ENCODE peak calls at places on chromosome 5, in eight cellular contexts. S, C, J, N, F, A, B and E are unnamed samples.

GRCh38 chr5:14449052-14449661 is 132.4 kb upstream of the OTULINL start:
- DNase-seq in S (peak; percentile 48), C (peak; percentile 55), J (no peak), N (peak; percentile 49), F (no peak), A (peak; percentile 7), B (no peak), E (no peak)

GRCh38 chr5:156473271-156473935 is 146.4 kb downstream of the SGCD start:
- DNase-seq in S (no peak), C (no peak), J (no peak), N (no peak), F (no peak), A (peak; percentile 15), B (no peak), E (no peak)

GRCh38 chr5:159240301-159240870 is 22.7 kb upstream of the UBLCP1 start:
- DNase-seq in S (no peak), C (no peak), J (no peak), N (no peak), F (no peak), A (no peak), B (no peak), E (no peak)

GRCh38 chr5:159515197-159515596 is 184.9 kb upstream of the IL12B start:
- DNase-seq in S (no peak), C (no peak), J (no peak), N (no peak), F (no peak), A (no peak), B (no peak), E (no peak)

GRCh38 chr5:14342306-14342705 is 199.2 kb downstream of the TRIO start:
- DNase-seq in S (no peak), C (no peak), J (no peak), N (peak; percentile 44), F (no peak), A (no peak), B (no peak), E (no peak)

GRCh38 chr5:15674716-15675115 is 174.7 kb downstream of the FBXL7 start:
- DNase-seq in S (no peak), C (no peak), J (no peak), N (no peak), F (no peak), A (no peak), B (no peak), E (no peak)

GRCh38 chr5:28077291-28078240 is 1039.2 kb upstream of the CDH9 start:
- DNase-seq in S (no peak), C (no peak), J (no peak), N (no peak), F (no peak), A (no peak), B (no peak), E (no peak)

GRCh38 chr5:141475625-141476131 is at the start of gene PCDHGC3:
- DNase-seq in S (peak; percentile 90), C (peak; percentile 95), J (peak; percentile 94), N (peak; percentile 93), F (no peak), A (peak; percentile 95), B (peak; percentile 95), E (peak; percentile 89)

GRCh38 chr5:166018716-166019115 is 2272.7 kb upstream of the WWC1 start:
- DNase-seq in S (no peak), C (no peak), J (no peak), N (no peak), F (no peak), A (no peak), B (no peak), E (no peak)

GRCh38 chr5:142618125-142618524 is 67.8 kb downstream of the FGF1 start:
- DNase-seq in S (peak; percentile 43), C (no peak), J (no peak), N (no peak), F (no peak), A (peak; percentile 77), B (no peak), E (no peak)

GRCh38 chr5:92885950-92886349 is 695.1 kb downstream of the NR2F1-AS1 start:
- DNase-seq in S (no peak), C (peak; percentile 24), J (peak; percentile 69), N (no peak), F (no peak), A (no peak), B (peak; percentile 75), E (no peak)

GRCh38 chr5:82335807-82336206 is 57.7 kb upstream of the RPS23 start:
- DNase-seq in S (no peak), C (no peak), J (no peak), N (no peak), F (no peak), A (no peak), B (no peak), E (no peak)

GRCh38 chr5:125112196-125112595 is 365.8 kb upstream of the ZNF608 start:
- DNase-seq in S (peak; percentile 32), C (no peak), J (no peak), N (no peak), F (no peak), A (peak; percentile 21), B (no peak), E (no peak)

GRCh38 chr5:140220032-140220697 is 45.2 kb downstream of the CYSTM1 start:
- DNase-seq in S (no peak), C (no peak), J (no peak), N (no peak), F (no peak), A (peak; percentile 74), B (peak; percentile 46), E (no peak)

GRCh38 chr5:122430328-122430586 is 118.2 kb downstream of the SNCAIP start:
- DNase-seq in S (no peak), C (no peak), J (no peak), N (no peak), F (no peak), A (no peak), B (no peak), E (no peak)

GRCh38 chr5:5335708-5336211 is 86.7 kb upstream of the ICE1 start:
- DNase-seq in S (no peak), C (no peak), J (no peak), N (peak; percentile 59), F (no peak), A (peak; percentile 61), B (peak; percentile 18), E (no peak)

GRCh38 chr5:161406880-161407279 is 139.6 kb downstream of the GABRB2 start:
- DNase-seq in S (no peak), C (no peak), J (no peak), N (peak; percentile 33), F (no peak), A (no peak), B (no peak), E (no peak)

GRCh38 chr5:67538855-67539506 is 342.4 kb upstream of the CD180 start:
- DNase-seq in S (no peak), C (no peak), J (no peak), N (no peak), F (no peak), A (no peak), B (no peak), E (no peak)

GRCh38 chr5:67541869-67542268 is 345.3 kb upstream of the CD180 start:
- DNase-seq in S (no peak), C (no peak), J (no peak), N (no peak), F (no peak), A (no peak), B (no peak), E (no peak)

GRCh38 chr5:67536892-67537291 is 340.3 kb upstream of the CD180 start:
- DNase-seq in S (no peak), C (no peak), J (no peak), N (no peak), F (no peak), A (no peak), B (no peak), E (no peak)

GRCh38 chr5:67537439-67538342 is 341.1 kb upstream of the CD180 start:
- DNase-seq in S (no peak), C (no peak), J (no peak), N (no peak), F (no peak), A (peak; percentile 1), B (no peak), E (no peak)

GRCh38 chr5:67538343-67538670 is 341.7 kb upstream of the CD180 start:
- DNase-seq in S (no peak), C (no peak), J (no peak), N (no peak), F (no peak), A (no peak), B (no peak), E (no peak)
- H3K27ac ChIP-seq in S (no peak overlapping the region), C (peak overlapping the region; percentile 90), J (no peak overlapping the region), N (no peak overlapping the region), F (no peak overlapping the region), A (no peak overlapping the region), B (no peak overlapping the region), E (no peak overlapping the region)

GRCh38 chr5:1299961-1300360 is 5.1 kb upstream of the TERT start:
- DNase-seq in S (no peak), C (no peak), J (peak; percentile 18), N (peak; percentile 2), F (no peak), A (no peak), B (no peak), E (no peak)

GRCh38 chr5:1300581-1301083 is 5.8 kb upstream of the TERT start:
- DNase-seq in S (no peak), C (peak; percentile 2), J (no peak), N (peak; percentile 2), F (no peak), A (no peak), B (no peak), E (no peak)

GRCh38 chr5:1298067-1298551 is 3.2 kb upstream of the TERT start:
- DNase-seq in S (no peak), C (no peak), J (no peak), N (peak; percentile 1), F (no peak), A (no peak), B (no peak), E (no peak)

GRCh38 chr5:1298723-1299510 is 4.0 kb upstream of the TERT start:
- DNase-seq in S (no peak), C (no peak), J (peak; percentile 19), N (peak; percentile 3), F (no peak), A (no peak), B (no peak), E (no peak)

GRCh38 chr5:1299511-1299850 is 4.6 kb upstream of the TERT start:
- DNase-seq in S (no peak), C (no peak), J (peak; percentile 22), N (no peak), F (no peak), A (no peak), B (no peak), E (no peak)
- H3K27ac ChIP-seq in S (no peak overlapping the region), C (no peak overlapping the region), J (no peak overlapping the region), N (no peak overlapping the region), F (no peak overlapping the region), A (no peak overlapping the region), B (no peak overlapping the region), E (no peak overlapping the region)

DNA sequence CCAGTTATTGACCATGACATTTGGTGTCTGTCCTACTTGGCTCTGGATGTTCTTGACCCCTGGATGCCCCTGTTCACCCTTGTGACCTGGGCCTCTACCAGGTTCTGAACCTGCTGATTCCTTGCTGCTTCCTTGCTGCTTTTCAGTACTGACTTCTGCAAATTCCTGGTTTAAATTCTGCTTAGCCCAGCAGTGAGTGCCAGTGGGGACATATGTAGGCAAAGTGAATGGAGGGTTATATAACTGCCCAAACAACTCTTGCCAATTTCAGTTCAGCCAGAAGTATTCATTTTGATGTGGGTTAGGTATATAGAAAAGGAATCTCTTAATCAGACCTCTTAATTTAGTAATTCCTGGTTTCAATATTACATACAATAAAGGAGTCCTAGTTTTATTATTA is 220.6 kb downstream of the TAF11L14 start:
- DNase-seq in S (no peak), C (no peak), J (no peak), N (no peak), F (no peak), A (no peak), B (no peak), E (no peak)
- H3K27ac ChIP-seq in S (no peak overlapping the region), C (no peak overlapping the region), J (no peak overlapping the region), N (no peak overlapping the region), F (no peak overlapping the region), A (no peak overlapping the region), B (no peak overlapping the region), E (no peak overlapping the region)

GRCh38 chr5:81234299-81234698 is 1.2 kb downstream of the CKMT2 start:
- DNase-seq in S (no peak), C (no peak), J (peak; percentile 42), N (no peak), F (no peak), A (no peak), B (no peak), E (no peak)
- H3K27ac ChIP-seq in S (no peak overlapping the region), C (peak overlapping the region; percentile 73), J (no peak overlapping the region), N (no peak overlapping the region), F (peak overlapping the region; percentile 42), A (no peak overlapping the region), B (no peak overlapping the region), E (peak overlapping the region; percentile 84)